ENCODE peak calls at places on chromosome 10, in four cellular contexts. One of them, this sample, is unnamed.
A peak's percentile ranks its signal among the peaks of the same experiment; 100 is the strongest.

GRCh38 chr10:5628366-5628765 is 38.0 kb downstream of the ASB13 start:
- DNase-seq in fibroblast of lung: peak; percentile 66
- DNase-seq in CD14-positive monocyte: no peak
- DNase-seq in nephron progenitor cell: no peak
- DNase-seq in this sample: no peak

GRCh38 chr10:49163741-49164140 is 24.4 kb downstream of the TMEM273 start:
- DNase-seq in CD14-positive monocyte: no peak
- DNase-seq in nephron progenitor cell: no peak
- DNase-seq in fibroblast of lung: peak; percentile 76
- DNase-seq in this sample: no peak

GRCh38 chr10:79910344-79910743 is 38.6 kb downstream of the SFTPD start:
- DNase-seq in nephron progenitor cell: no peak
- DNase-seq in fibroblast of lung: no peak
- DNase-seq in CD14-positive monocyte: no peak
- DNase-seq in this sample: no peak

GRCh38 chr10:105187243-105187642 is 546.2 kb downstream of the SORCS3 start:
- DNase-seq in CD14-positive monocyte: no peak
- DNase-seq in fibroblast of lung: no peak
- DNase-seq in nephron progenitor cell: no peak
- DNase-seq in this sample: no peak

GRCh38 chr10:32328499-32328898 is 18.5 kb downstream of the EPC1 start:
- DNase-seq in CD14-positive monocyte: no peak
- DNase-seq in nephron progenitor cell: no peak
- DNase-seq in fibroblast of lung: no peak
- DNase-seq in this sample: no peak

GRCh38 chr10:122163182-122164027 is 107.7 kb upstream of the BTBD16 start:
- DNase-seq in nephron progenitor cell: peak; percentile 88
- DNase-seq in CD14-positive monocyte: no peak
- DNase-seq in fibroblast of lung: peak; percentile 38
- DNase-seq in this sample: no peak

GRCh38 chr10:90435296-90435695 is 422.5 kb downstream of the HTR7 start:
- DNase-seq in CD14-positive monocyte: no peak
- DNase-seq in nephron progenitor cell: no peak
- DNase-seq in fibroblast of lung: no peak
- DNase-seq in this sample: no peak

GRCh38 chr10:101839421-101840063 is 4.1 kb downstream of the KCNIP2 start:
- DNase-seq in CD14-positive monocyte: no peak
- DNase-seq in fibroblast of lung: no peak
- DNase-seq in nephron progenitor cell: peak; percentile 71
- DNase-seq in this sample: peak; percentile 49

GRCh38 chr10:25907247-25907646 is 26.8 kb upstream of the MYO3A start:
- DNase-seq in fibroblast of lung: no peak
- DNase-seq in nephron progenitor cell: no peak
- DNase-seq in CD14-positive monocyte: no peak
- DNase-seq in this sample: no peak

GRCh38 chr10:75922435-75922834 is 491.0 kb downstream of the LRMDA start:
- DNase-seq in fibroblast of lung: peak; percentile 23
- DNase-seq in CD14-positive monocyte: no peak
- DNase-seq in nephron progenitor cell: no peak
- DNase-seq in this sample: no peak

GRCh38 chr10:124074471-124075109 is 18.8 kb downstream of the CHST15 start:
- DNase-seq in fibroblast of lung: no peak
- DNase-seq in CD14-positive monocyte: peak; percentile 85
- DNase-seq in nephron progenitor cell: no peak
- DNase-seq in this sample: no peak

DNA sequence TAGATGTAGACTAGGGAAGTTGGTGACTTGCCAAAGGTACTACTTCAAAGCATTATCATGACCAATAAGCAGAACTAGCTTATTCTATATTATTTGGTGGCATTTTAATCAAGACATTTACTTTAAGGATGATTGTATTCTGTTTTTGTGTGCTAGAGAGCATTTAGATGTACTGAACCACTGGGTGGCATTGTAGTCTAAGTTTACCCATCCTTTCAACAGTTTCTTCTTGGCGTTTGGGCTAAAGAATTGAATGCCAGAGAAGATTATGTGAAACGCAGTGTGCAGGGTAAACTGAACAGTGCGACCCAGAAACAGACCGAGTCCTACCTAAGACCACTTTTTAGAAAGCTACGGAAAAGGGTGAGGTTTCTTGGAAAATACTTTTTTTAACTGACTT is 26.8 kb downstream of the PRPF18 start:
- DNase-seq in CD14-positive monocyte: no peak
- DNase-seq in fibroblast of lung: peak; percentile 79
- DNase-seq in nephron progenitor cell: no peak
- DNase-seq in this sample: peak; percentile 49
- TF ChIP-seq CTCF in CD14-positive monocyte: no peak
- TF ChIP-seq CTCF in fibroblast of lung: peak; percentile 60
- TF ChIP-seq CTCF in nephron progenitor cell: peak; percentile 27
- TF ChIP-seq CTCF in this sample: peak; percentile 58

GRCh38 chr10:117135480-117136140 is 2.5 kb downstream of the VAX1 start:
- DNase-seq in CD14-positive monocyte: no peak
- DNase-seq in fibroblast of lung: no peak
- DNase-seq in nephron progenitor cell: no peak
- DNase-seq in this sample: no peak

GRCh38 chr10:117133273-117134083 is 4.6 kb downstream of the VAX1 start:
- DNase-seq in fibroblast of lung: no peak
- DNase-seq in nephron progenitor cell: peak; percentile 18
- DNase-seq in CD14-positive monocyte: no peak
- DNase-seq in this sample: no peak

GRCh38 chr10:117132751-117133231 is 5.3 kb downstream of the VAX1 start:
- DNase-seq in nephron progenitor cell: peak; percentile 31
- DNase-seq in fibroblast of lung: no peak
- DNase-seq in CD14-positive monocyte: no peak
- DNase-seq in this sample: no peak

GRCh38 chr10:117135026-117135372 is 3.1 kb downstream of the VAX1 start:
- DNase-seq in fibroblast of lung: no peak
- DNase-seq in CD14-positive monocyte: no peak
- DNase-seq in nephron progenitor cell: no peak
- DNase-seq in this sample: no peak

GRCh38 chr10:117134084-117135025 is 3.7 kb downstream of the VAX1 start:
- DNase-seq in nephron progenitor cell: peak; percentile 56
- DNase-seq in CD14-positive monocyte: no peak
- DNase-seq in fibroblast of lung: no peak
- DNase-seq in this sample: no peak
- TF ChIP-seq CTCF in nephron progenitor cell: no peak
- TF ChIP-seq CTCF in CD14-positive monocyte: no peak
- TF ChIP-seq CTCF in fibroblast of lung: no peak
- TF ChIP-seq CTCF in this sample: no peak

GRCh38 chr10:69358148-69358795 is 58.4 kb downstream of the TACR2 start:
- DNase-seq in CD14-positive monocyte: no peak
- DNase-seq in nephron progenitor cell: no peak
- DNase-seq in fibroblast of lung: no peak
- DNase-seq in this sample: no peak
- TF ChIP-seq CTCF in CD14-positive monocyte: no peak
- TF ChIP-seq CTCF in nephron progenitor cell: no peak
- TF ChIP-seq CTCF in fibroblast of lung: no peak
- TF ChIP-seq CTCF in this sample: no peak

GRCh38 chr10:114607358-114607998 is 50.6 kb downstream of the ABLIM1 start:
- DNase-seq in CD14-positive monocyte: no peak
- DNase-seq in nephron progenitor cell: no peak
- DNase-seq in fibroblast of lung: peak; percentile 49
- DNase-seq in this sample: no peak
- TF ChIP-seq CTCF in CD14-positive monocyte: no peak
- TF ChIP-seq CTCF in nephron progenitor cell: no peak
- TF ChIP-seq CTCF in fibroblast of lung: no peak
- TF ChIP-seq CTCF in this sample: no peak